ENCODE peak calls at places on chromosomes 6 and 20, in five cellular contexts. One of them, this sample, is unnamed.

GRCh38 chr6:52595000-52595795 is 18.3 kb upstream of the TRAM2 start:
- DNase-seq in cardiac fibroblast: peak
- DNase-seq in cardiac muscle cell: peak
- DNase-seq in mucosa of descending colon: peak
- DNase-seq in epithelial cell of esophagus: peak
- DNase-seq in this sample: peak

GRCh38 chr6:10582774-10583508 is 61.8 kb downstream of the GCNT2 start:
- DNase-seq in cardiac muscle cell: no peak
- DNase-seq in epithelial cell of esophagus: peak
- DNase-seq in mucosa of descending colon: no peak
- DNase-seq in cardiac fibroblast: no peak
- DNase-seq in this sample: no peak

GRCh38 chr20:25444556-25444955 is 37.1 kb downstream of the GINS1 start:
- DNase-seq in epithelial cell of esophagus: no peak
- DNase-seq in mucosa of descending colon: no peak
- DNase-seq in cardiac muscle cell: no peak
- DNase-seq in cardiac fibroblast: no peak
- DNase-seq in this sample: no peak

GRCh38 chr6:117547688-117548621 is 54.4 kb downstream of the GOPC start:
- DNase-seq in cardiac fibroblast: peak
- DNase-seq in mucosa of descending colon: peak
- DNase-seq in epithelial cell of esophagus: no peak
- DNase-seq in cardiac muscle cell: peak
- DNase-seq in this sample: peak

GRCh38 chr20:50776122-50776795 is 18.6 kb upstream of the BCAS4 start:
- DNase-seq in epithelial cell of esophagus: no peak
- DNase-seq in cardiac muscle cell: no peak
- DNase-seq in cardiac fibroblast: no peak
- DNase-seq in mucosa of descending colon: no peak
- DNase-seq in this sample: no peak

GRCh38 chr6:81847866-81848265 is 95.4 kb upstream of the TENT5A start:
- DNase-seq in mucosa of descending colon: no peak
- DNase-seq in epithelial cell of esophagus: no peak
- DNase-seq in cardiac muscle cell: peak
- DNase-seq in cardiac fibroblast: peak
- DNase-seq in this sample: no peak

GRCh38 chr6:49555951-49556350 is 5.5 kb downstream of the C6orf141 start:
- DNase-seq in epithelial cell of esophagus: peak
- DNase-seq in cardiac fibroblast: no peak
- DNase-seq in cardiac muscle cell: no peak
- DNase-seq in mucosa of descending colon: no peak
- DNase-seq in this sample: no peak

GRCh38 chr6:9412951-9413559 is 977.7 kb upstream of the SLC35B3 start:
- DNase-seq in cardiac muscle cell: peak
- DNase-seq in mucosa of descending colon: no peak
- DNase-seq in epithelial cell of esophagus: peak
- DNase-seq in cardiac fibroblast: peak
- DNase-seq in this sample: peak

GRCh38 chr6:101883398-101883975 is 490.0 kb downstream of the GRIK2 start:
- DNase-seq in mucosa of descending colon: no peak
- DNase-seq in cardiac muscle cell: peak
- DNase-seq in epithelial cell of esophagus: no peak
- DNase-seq in cardiac fibroblast: peak
- DNase-seq in this sample: no peak

GRCh38 chr6:84691978-84692623 is 72.3 kb downstream of the TBX18 start:
- DNase-seq in cardiac fibroblast: no peak
- DNase-seq in mucosa of descending colon: no peak
- DNase-seq in epithelial cell of esophagus: no peak
- DNase-seq in cardiac muscle cell: no peak
- DNase-seq in this sample: no peak

GRCh38 chr6:130958468-130958867 is 104.6 kb downstream of the EPB41L2 start:
- DNase-seq in cardiac fibroblast: peak
- DNase-seq in mucosa of descending colon: no peak
- DNase-seq in epithelial cell of esophagus: no peak
- DNase-seq in cardiac muscle cell: peak
- DNase-seq in this sample: no peak

GRCh38 chr6:51001399-51001798 is 182.7 kb downstream of the TFAP2B start:
- DNase-seq in cardiac fibroblast: no peak
- DNase-seq in cardiac muscle cell: no peak
- DNase-seq in mucosa of descending colon: no peak
- DNase-seq in epithelial cell of esophagus: no peak
- DNase-seq in this sample: no peak

DNA sequence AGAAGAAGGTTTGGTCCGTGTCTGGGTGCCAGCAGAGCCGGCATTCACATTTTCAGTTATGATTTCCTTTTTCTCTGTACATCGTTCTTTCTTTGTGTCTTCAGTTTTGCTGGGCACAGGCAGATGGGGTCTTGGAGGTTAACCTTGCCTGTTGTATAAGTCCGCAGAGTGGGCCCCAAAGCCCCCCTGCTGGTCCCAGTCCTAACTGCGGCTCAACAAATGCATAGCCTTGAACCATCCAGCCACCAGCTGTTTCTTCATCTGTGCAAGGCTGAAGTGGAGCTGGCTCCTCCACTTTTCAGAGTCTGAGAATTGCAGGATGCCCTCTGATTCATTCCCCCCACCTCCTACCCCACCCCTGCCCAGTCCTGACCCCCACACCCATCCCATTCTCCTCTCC is 386.3 kb upstream of the SULF2 start:
- DNase-seq in mucosa of descending colon: no peak
- DNase-seq in cardiac fibroblast: no peak
- DNase-seq in epithelial cell of esophagus: no peak
- DNase-seq in cardiac muscle cell: no peak
- DNase-seq in this sample: no peak
- TF ChIP-seq CTCF in mucosa of descending colon: no peak
- TF ChIP-seq CTCF in cardiac fibroblast: no peak
- TF ChIP-seq CTCF in epithelial cell of esophagus: no peak
- TF ChIP-seq CTCF in cardiac muscle cell: no peak
- TF ChIP-seq CTCF in this sample: no peak

GRCh38 chr6:124298682-124299081 is 495.0 kb downstream of the NKAIN2 start:
- DNase-seq in epithelial cell of esophagus: no peak
- DNase-seq in cardiac muscle cell: no peak
- DNase-seq in cardiac fibroblast: no peak
- DNase-seq in mucosa of descending colon: no peak
- DNase-seq in this sample: no peak

GRCh38 chr6:124294572-124294971 is 490.9 kb downstream of the NKAIN2 start:
- DNase-seq in cardiac fibroblast: peak
- DNase-seq in mucosa of descending colon: no peak
- DNase-seq in cardiac muscle cell: peak
- DNase-seq in epithelial cell of esophagus: no peak
- DNase-seq in this sample: no peak

DNA sequence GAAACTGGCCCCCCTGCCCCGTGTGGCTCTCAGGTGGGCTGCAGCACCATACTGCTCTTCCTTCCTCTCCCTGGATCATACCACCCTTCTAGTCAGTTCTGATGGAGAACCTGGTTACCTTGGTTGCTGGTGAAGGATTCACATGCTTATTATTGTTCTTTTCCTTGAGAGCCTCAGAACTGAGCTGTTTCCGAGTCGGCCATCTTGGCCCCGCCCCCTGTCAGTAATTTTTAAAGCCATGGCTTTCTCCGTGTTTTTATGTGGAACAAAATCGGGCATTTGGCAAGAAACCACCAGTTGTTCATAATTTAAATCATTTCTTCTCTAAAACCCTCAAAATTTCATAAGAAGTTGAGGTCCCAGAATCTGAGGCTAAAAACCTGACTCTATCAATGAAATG is 493.8 kb downstream of the NKAIN2 start:
- DNase-seq in mucosa of descending colon: no peak
- DNase-seq in epithelial cell of esophagus: no peak
- DNase-seq in cardiac muscle cell: no peak
- DNase-seq in cardiac fibroblast: no peak
- DNase-seq in this sample: no peak
- TF ChIP-seq CTCF in mucosa of descending colon: no peak
- TF ChIP-seq CTCF in epithelial cell of esophagus: no peak
- TF ChIP-seq CTCF in cardiac muscle cell: no peak
- TF ChIP-seq CTCF in cardiac fibroblast: no peak
- TF ChIP-seq CTCF in this sample: no peak

DNA sequence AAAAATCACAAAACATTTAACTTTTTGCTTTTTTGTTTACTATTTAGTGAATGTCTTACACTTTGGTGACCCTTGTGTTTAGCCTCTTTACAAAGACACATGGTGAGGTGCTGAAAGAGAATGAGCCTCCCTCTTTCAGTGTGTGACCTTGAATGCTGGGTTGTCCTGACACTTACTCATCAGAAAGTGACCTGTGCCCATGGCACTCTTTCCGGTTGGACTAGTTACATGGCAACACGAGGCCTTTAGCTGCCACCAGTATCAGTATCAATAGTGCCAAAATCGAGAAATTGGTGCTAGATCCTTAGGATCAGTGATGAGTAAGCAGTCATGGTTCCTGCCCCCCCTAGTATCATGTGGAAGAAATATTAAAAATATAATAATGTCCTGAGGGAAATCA is 1.7 kb upstream of the RPL7L1 start:
- DNase-seq in cardiac fibroblast: no peak
- DNase-seq in mucosa of descending colon: no peak
- DNase-seq in epithelial cell of esophagus: no peak
- DNase-seq in cardiac muscle cell: no peak
- DNase-seq in this sample: no peak
- TF ChIP-seq CTCF in cardiac fibroblast: no peak
- TF ChIP-seq CTCF in mucosa of descending colon: no peak
- TF ChIP-seq CTCF in epithelial cell of esophagus: no peak
- TF ChIP-seq CTCF in cardiac muscle cell: no peak
- TF ChIP-seq CTCF in this sample: no peak

DNA sequence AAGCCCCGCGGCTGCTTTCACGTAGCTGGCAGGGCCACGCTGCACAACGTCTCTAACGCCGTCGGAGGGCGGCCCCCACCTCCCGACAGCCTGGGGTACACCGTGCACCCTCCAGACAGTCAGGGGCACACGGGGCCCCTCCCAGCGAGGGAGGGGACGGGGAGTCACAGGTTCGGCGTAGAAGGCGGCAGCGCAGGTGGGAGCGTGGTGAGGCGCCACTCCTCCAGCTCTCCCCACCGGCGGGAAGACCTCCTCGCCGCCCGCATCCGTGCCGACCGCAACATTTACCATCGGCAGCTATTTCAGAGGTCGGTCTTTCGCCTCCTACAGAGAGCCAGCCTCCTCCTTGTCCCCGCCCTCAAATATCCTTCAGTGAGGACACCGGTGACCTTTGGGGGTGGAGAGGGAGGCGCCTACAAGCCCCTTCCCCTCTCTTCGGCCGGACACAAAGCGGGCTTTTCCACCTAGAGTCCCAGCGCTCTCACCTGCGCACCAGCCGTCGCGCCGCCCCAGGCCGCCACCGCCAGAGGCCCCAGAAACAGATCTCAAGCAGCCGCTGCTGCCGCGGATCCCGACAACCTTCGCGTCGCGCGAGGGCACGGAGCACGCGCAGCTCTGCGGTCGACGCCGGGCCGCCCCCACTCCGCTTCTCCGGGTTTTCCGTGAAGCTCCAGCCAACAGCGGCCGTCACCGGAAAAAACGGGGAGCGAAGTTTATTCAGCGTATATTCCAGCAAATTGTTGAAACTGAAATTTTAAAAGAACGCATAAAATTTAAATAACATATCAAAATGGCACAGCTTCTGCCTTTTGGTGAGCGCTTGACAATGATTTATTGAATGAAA is at the start of gene MKKS:
- DNase-seq in epithelial cell of esophagus: peak
- DNase-seq in cardiac muscle cell: peak
- DNase-seq in cardiac fibroblast: peak
- DNase-seq in mucosa of descending colon: peak
- DNase-seq in this sample: peak
- TF ChIP-seq CTCF in epithelial cell of esophagus: no peak
- TF ChIP-seq CTCF in cardiac muscle cell: no peak
- TF ChIP-seq CTCF in cardiac fibroblast: no peak
- TF ChIP-seq CTCF in mucosa of descending colon: no peak
- TF ChIP-seq CTCF in this sample: no peak

DNA sequence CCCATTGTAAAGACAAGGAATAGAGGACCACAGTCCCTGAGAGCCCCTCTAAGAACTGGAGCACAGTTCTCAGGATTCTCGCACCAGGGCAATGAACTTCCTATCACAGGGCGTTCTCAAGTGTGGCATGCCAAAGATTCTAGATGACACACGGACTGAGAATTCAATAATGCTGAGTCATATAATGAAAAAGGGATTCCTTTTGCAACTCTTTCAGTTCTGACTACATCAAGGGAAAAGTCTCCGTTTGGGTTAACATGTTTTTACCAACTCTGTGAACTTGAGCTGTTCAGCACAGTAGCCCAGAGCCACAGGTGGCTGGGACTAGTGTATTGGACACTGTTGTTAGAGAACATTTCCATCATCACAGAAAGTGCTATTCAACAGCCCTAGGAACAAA is 3.4 kb downstream of the MED20 start:
- DNase-seq in cardiac fibroblast: peak
- DNase-seq in cardiac muscle cell: peak
- DNase-seq in mucosa of descending colon: no peak
- DNase-seq in epithelial cell of esophagus: peak
- DNase-seq in this sample: no peak
- TF ChIP-seq CTCF in cardiac fibroblast: no peak
- TF ChIP-seq CTCF in cardiac muscle cell: no peak
- TF ChIP-seq CTCF in mucosa of descending colon: no peak
- TF ChIP-seq CTCF in epithelial cell of esophagus: no peak
- TF ChIP-seq CTCF in this sample: no peak

DNA sequence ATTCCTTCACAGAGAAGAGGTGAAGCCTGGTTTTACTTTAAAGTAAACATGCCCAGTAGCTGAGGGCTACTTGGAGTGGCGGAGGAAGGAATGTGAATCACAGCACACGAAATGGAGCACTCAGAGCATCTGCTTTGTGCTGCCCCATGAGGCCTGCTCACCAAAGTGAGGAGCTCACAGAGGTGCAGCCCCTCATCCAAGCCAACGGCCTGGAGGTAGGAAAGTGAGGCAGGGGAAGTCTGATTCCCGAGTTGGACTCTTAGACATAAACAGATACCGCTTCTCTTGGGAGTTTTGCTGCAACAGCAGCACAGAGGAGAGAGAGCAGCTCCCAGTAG is 3.6 kb downstream of the YTHDF1 start:
- DNase-seq in mucosa of descending colon: no peak
- DNase-seq in cardiac fibroblast: no peak
- DNase-seq in epithelial cell of esophagus: no peak
- DNase-seq in cardiac muscle cell: no peak
- DNase-seq in this sample: no peak
- TF ChIP-seq CTCF in mucosa of descending colon: no peak
- TF ChIP-seq CTCF in cardiac fibroblast: no peak
- TF ChIP-seq CTCF in epithelial cell of esophagus: no peak
- TF ChIP-seq CTCF in cardiac muscle cell: no peak
- TF ChIP-seq CTCF in this sample: no peak

GRCh38 chr6:106629103-106629858 is at the start of the genes QRSL1 and RTN4IP1:
- DNase-seq in cardiac fibroblast: peak
- DNase-seq in epithelial cell of esophagus: peak
- DNase-seq in mucosa of descending colon: peak
- DNase-seq in cardiac muscle cell: peak
- DNase-seq in this sample: peak
- TF ChIP-seq CTCF in cardiac fibroblast: no peak
- TF ChIP-seq CTCF in epithelial cell of esophagus: no peak
- TF ChIP-seq CTCF in mucosa of descending colon: no peak
- TF ChIP-seq CTCF in cardiac muscle cell: no peak
- TF ChIP-seq CTCF in this sample: no peak

GRCh38 chr6:153858529-153858928 is 180.5 kb upstream of the OPRM1 start:
- DNase-seq in mucosa of descending colon: no peak
- DNase-seq in epithelial cell of esophagus: no peak
- DNase-seq in cardiac muscle cell: no peak
- DNase-seq in cardiac fibroblast: no peak
- DNase-seq in this sample: no peak
- TF ChIP-seq CTCF in mucosa of descending colon: no peak
- TF ChIP-seq CTCF in epithelial cell of esophagus: no peak
- TF ChIP-seq CTCF in cardiac muscle cell: no peak
- TF ChIP-seq CTCF in cardiac fibroblast: no peak
- TF ChIP-seq CTCF in this sample: no peak

This sample was measured in GM13976.